ENCODE peak calls at places on chromosomes 12 and 14, in eight cellular contexts. One of them, this sample, is unnamed.

GRCh38 chr12:50257226-50258166 is 25.8 kb downstream of the LIMA1 start:
- DNase-seq in AG04450: no peak
- DNase-seq in left ventricle myocardium inferior: no peak
- DNase-seq in HFFc6: peak; percentile 51
- DNase-seq in WTC11: no peak
- DNase-seq in right atrium auricular region: no peak
- DNase-seq in fibroblast of pulmonary artery: peak; percentile 66
- DNase-seq in endothelial cell: no peak
- DNase-seq in this sample: no peak

GRCh38 chr14:28375295-28375694 is 391.3 kb upstream of the FOXG1 start:
- DNase-seq in AG04450: no peak
- DNase-seq in left ventricle myocardium inferior: no peak
- DNase-seq in HFFc6: no peak
- DNase-seq in WTC11: peak; percentile 51
- DNase-seq in right atrium auricular region: no peak
- DNase-seq in fibroblast of pulmonary artery: peak; percentile 69
- DNase-seq in endothelial cell: peak; percentile 36
- DNase-seq in this sample: peak; percentile 32

GRCh38 chr14:55976619-55977018 is 141.6 kb upstream of the PELI2 start:
- DNase-seq in AG04450: no peak
- DNase-seq in left ventricle myocardium inferior: no peak
- DNase-seq in HFFc6: no peak
- DNase-seq in WTC11: no peak
- DNase-seq in right atrium auricular region: no peak
- DNase-seq in fibroblast of pulmonary artery: peak; percentile 52
- DNase-seq in endothelial cell: no peak
- DNase-seq in this sample: no peak

GRCh38 chr12:108009442-108009841 is 119.6 kb upstream of the WSCD2 start:
- DNase-seq in AG04450: no peak
- DNase-seq in left ventricle myocardium inferior: no peak
- DNase-seq in HFFc6: no peak
- DNase-seq in WTC11: no peak
- DNase-seq in right atrium auricular region: no peak
- DNase-seq in fibroblast of pulmonary artery: no peak
- DNase-seq in endothelial cell: no peak
- DNase-seq in this sample: no peak

GRCh38 chr14:100915582-100915981 is 12.1 kb upstream of the RTL1 start:
- DNase-seq in AG04450: no peak
- DNase-seq in left ventricle myocardium inferior: no peak
- DNase-seq in HFFc6: no peak
- DNase-seq in WTC11: no peak
- DNase-seq in right atrium auricular region: no peak
- DNase-seq in fibroblast of pulmonary artery: no peak
- DNase-seq in endothelial cell: no peak
- DNase-seq in this sample: no peak

GRCh38 chr14:24298892-24299254 is 707 bp downstream of the DHRS1 start:
- DNase-seq in AG04450: peak; percentile 23
- DNase-seq in left ventricle myocardium inferior: no peak
- DNase-seq in HFFc6: peak; percentile 96
- DNase-seq in WTC11: no peak
- DNase-seq in right atrium auricular region: no peak
- DNase-seq in fibroblast of pulmonary artery: peak; percentile 39
- DNase-seq in endothelial cell: no peak
- DNase-seq in this sample: no peak

GRCh38 chr12:89880695-89881350 is 172.2 kb upstream of the ATP2B1 start:
- DNase-seq in AG04450: no peak
- DNase-seq in left ventricle myocardium inferior: no peak
- DNase-seq in HFFc6: no peak
- DNase-seq in WTC11: no peak
- DNase-seq in right atrium auricular region: no peak
- DNase-seq in fibroblast of pulmonary artery: no peak
- DNase-seq in endothelial cell: no peak
- DNase-seq in this sample: no peak

GRCh38 chr12:80707830-80708534 is 548 bp downstream of the MYF6 start:
- DNase-seq in AG04450: no peak
- DNase-seq in left ventricle myocardium inferior: no peak
- DNase-seq in HFFc6: no peak
- DNase-seq in WTC11: peak; percentile 68
- DNase-seq in right atrium auricular region: no peak
- DNase-seq in fibroblast of pulmonary artery: no peak
- DNase-seq in endothelial cell: peak; percentile 49
- DNase-seq in this sample: peak; percentile 27

GRCh38 chr14:65290830-65291229 is 121.7 kb upstream of the FUT8 start:
- DNase-seq in AG04450: no peak
- DNase-seq in left ventricle myocardium inferior: no peak
- DNase-seq in HFFc6: peak; percentile 80
- DNase-seq in WTC11: no peak
- DNase-seq in right atrium auricular region: no peak
- DNase-seq in fibroblast of pulmonary artery: peak; percentile 93
- DNase-seq in endothelial cell: no peak
- DNase-seq in this sample: no peak

GRCh38 chr12:54258286-54258685 is 21.6 kb downstream of the CBX5 start:
- DNase-seq in AG04450: no peak
- DNase-seq in left ventricle myocardium inferior: no peak
- DNase-seq in HFFc6: peak; percentile 36
- DNase-seq in WTC11: no peak
- DNase-seq in right atrium auricular region: no peak
- DNase-seq in fibroblast of pulmonary artery: peak; percentile 37
- DNase-seq in endothelial cell: no peak
- DNase-seq in this sample: no peak

GRCh38 chr12:26732010-26732908 is 100.7 kb downstream of the ITPR2 start:
- DNase-seq in AG04450: no peak
- DNase-seq in left ventricle myocardium inferior: no peak
- DNase-seq in HFFc6: no peak
- DNase-seq in WTC11: no peak
- DNase-seq in right atrium auricular region: no peak
- DNase-seq in fibroblast of pulmonary artery: no peak
- DNase-seq in endothelial cell: no peak
- DNase-seq in this sample: no peak

GRCh38 chr12:29463198-29463597 is 34.3 kb downstream of the OVCH1 start:
- DNase-seq in AG04450: no peak
- DNase-seq in left ventricle myocardium inferior: no peak
- DNase-seq in HFFc6: no peak
- DNase-seq in WTC11: no peak
- DNase-seq in right atrium auricular region: no peak
- DNase-seq in fibroblast of pulmonary artery: no peak
- DNase-seq in endothelial cell: no peak
- DNase-seq in this sample: no peak

GRCh38 chr12:104345234-104346066 is 41.9 kb downstream of the EID3 start:
- DNase-seq in AG04450: no peak
- DNase-seq in left ventricle myocardium inferior: no peak
- DNase-seq in HFFc6: no peak
- DNase-seq in WTC11: no peak
- DNase-seq in right atrium auricular region: no peak
- DNase-seq in fibroblast of pulmonary artery: no peak
- DNase-seq in endothelial cell: no peak
- DNase-seq in this sample: no peak

GRCh38 chr12:79439179-79439825 is 251.5 kb downstream of the PAWR start:
- DNase-seq in AG04450: no peak
- DNase-seq in left ventricle myocardium inferior: no peak
- DNase-seq in HFFc6: no peak
- DNase-seq in WTC11: no peak
- DNase-seq in right atrium auricular region: no peak
- DNase-seq in fibroblast of pulmonary artery: no peak
- DNase-seq in endothelial cell: no peak
- DNase-seq in this sample: no peak

GRCh38 chr14:79057333-79057732 is 887.2 kb downstream of the NRXN3 start:
- DNase-seq in AG04450: no peak
- DNase-seq in left ventricle myocardium inferior: no peak
- DNase-seq in HFFc6: no peak
- DNase-seq in WTC11: no peak
- DNase-seq in right atrium auricular region: no peak
- DNase-seq in fibroblast of pulmonary artery: no peak
- DNase-seq in endothelial cell: no peak
- DNase-seq in this sample: no peak

GRCh38 chr14:69992564-69992963 is 113.3 kb downstream of the SMOC1 start:
- DNase-seq in AG04450: no peak
- DNase-seq in left ventricle myocardium inferior: no peak
- DNase-seq in HFFc6: no peak
- DNase-seq in WTC11: no peak
- DNase-seq in right atrium auricular region: peak; percentile 72
- DNase-seq in fibroblast of pulmonary artery: no peak
- DNase-seq in endothelial cell: no peak
- DNase-seq in this sample: no peak

GRCh38 chr12:63764481-63764880 is 15.2 kb upstream of the RXYLT1 start:
- DNase-seq in AG04450: no peak
- DNase-seq in left ventricle myocardium inferior: no peak
- DNase-seq in HFFc6: no peak
- DNase-seq in WTC11: no peak
- DNase-seq in right atrium auricular region: no peak
- DNase-seq in fibroblast of pulmonary artery: no peak
- DNase-seq in endothelial cell: no peak
- DNase-seq in this sample: peak; percentile 47

GRCh38 chr12:63770375-63770774 is 9.3 kb upstream of the RXYLT1 start:
- DNase-seq in AG04450: no peak
- DNase-seq in left ventricle myocardium inferior: no peak
- DNase-seq in HFFc6: no peak
- DNase-seq in WTC11: no peak
- DNase-seq in right atrium auricular region: no peak
- DNase-seq in fibroblast of pulmonary artery: no peak
- DNase-seq in endothelial cell: no peak
- DNase-seq in this sample: no peak

GRCh38 chr12:63766498-63766897 is 13.2 kb upstream of the RXYLT1 start:
- DNase-seq in AG04450: no peak
- DNase-seq in left ventricle myocardium inferior: no peak
- DNase-seq in HFFc6: no peak
- DNase-seq in WTC11: no peak
- DNase-seq in right atrium auricular region: no peak
- DNase-seq in fibroblast of pulmonary artery: no peak
- DNase-seq in endothelial cell: no peak
- DNase-seq in this sample: no peak
- TF ChIP-seq CTCF in AG04450: no peak
- TF ChIP-seq CTCF in left ventricle myocardium inferior: peak; percentile 42
- TF ChIP-seq CTCF in HFFc6: peak; percentile 61
- TF ChIP-seq CTCF in WTC11: no peak
- TF ChIP-seq CTCF in right atrium auricular region: no peak
- TF ChIP-seq CTCF in fibroblast of pulmonary artery: peak; percentile 9
- TF ChIP-seq CTCF in endothelial cell: peak; percentile 21
- TF ChIP-seq CTCF in this sample: no peak

GRCh38 chr12:68406134-68406576 is 74.0 kb upstream of the MDM1 start:
- DNase-seq in AG04450: peak; percentile 65
- DNase-seq in left ventricle myocardium inferior: peak; percentile 94
- DNase-seq in HFFc6: peak; percentile 42
- DNase-seq in WTC11: peak; percentile 18
- DNase-seq in right atrium auricular region: peak; percentile 97
- DNase-seq in fibroblast of pulmonary artery: peak; percentile 99
- DNase-seq in endothelial cell: peak; percentile 32
- DNase-seq in this sample: no peak
- TF ChIP-seq CTCF in AG04450: peak; percentile 62
- TF ChIP-seq CTCF in left ventricle myocardium inferior: peak; percentile 64
- TF ChIP-seq CTCF in HFFc6: peak; percentile 56
- TF ChIP-seq CTCF in WTC11: no peak
- TF ChIP-seq CTCF in right atrium auricular region: no peak
- TF ChIP-seq CTCF in fibroblast of pulmonary artery: peak; percentile 73
- TF ChIP-seq CTCF in endothelial cell: peak; percentile 28
- TF ChIP-seq CTCF in this sample: no peak

GRCh38 chr14:99201351-99202073 is 70.5 kb downstream of the BCL11B start:
- DNase-seq in AG04450: no peak
- DNase-seq in left ventricle myocardium inferior: no peak
- DNase-seq in HFFc6: no peak
- DNase-seq in WTC11: no peak
- DNase-seq in right atrium auricular region: no peak
- DNase-seq in fibroblast of pulmonary artery: no peak
- DNase-seq in endothelial cell: no peak
- DNase-seq in this sample: no peak
- TF ChIP-seq CTCF in AG04450: no peak
- TF ChIP-seq CTCF in left ventricle myocardium inferior: no peak
- TF ChIP-seq CTCF in HFFc6: no peak
- TF ChIP-seq CTCF in WTC11: no peak
- TF ChIP-seq CTCF in right atrium auricular region: no peak
- TF ChIP-seq CTCF in fibroblast of pulmonary artery: no peak
- TF ChIP-seq CTCF in endothelial cell: no peak
- TF ChIP-seq CTCF in this sample: no peak

DNA sequence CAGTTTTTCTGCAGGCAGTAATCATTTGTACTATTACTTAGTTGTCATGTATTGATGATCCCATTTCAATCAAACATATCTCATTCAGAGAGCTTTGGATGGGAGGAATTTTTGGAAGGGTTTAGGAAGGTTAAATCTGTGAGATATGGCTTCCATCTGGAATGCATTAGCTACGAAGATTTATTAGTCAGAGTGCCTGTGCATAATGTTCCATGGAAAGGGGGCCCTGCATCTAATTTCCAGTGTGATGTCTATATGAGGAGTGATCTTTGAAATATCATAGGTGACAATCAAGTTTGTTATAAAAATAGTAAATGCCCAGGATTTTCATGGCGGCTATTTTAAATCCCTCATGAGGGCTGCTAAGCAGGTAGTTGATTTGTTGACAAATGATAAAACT is 494.9 kb downstream of the EGLN3 start:
- DNase-seq in AG04450: no peak
- DNase-seq in left ventricle myocardium inferior: no peak
- DNase-seq in HFFc6: no peak
- DNase-seq in WTC11: no peak
- DNase-seq in right atrium auricular region: no peak
- DNase-seq in fibroblast of pulmonary artery: no peak
- DNase-seq in endothelial cell: no peak
- DNase-seq in this sample: no peak
- TF ChIP-seq CTCF in AG04450: no peak
- TF ChIP-seq CTCF in left ventricle myocardium inferior: no peak
- TF ChIP-seq CTCF in HFFc6: no peak
- TF ChIP-seq CTCF in WTC11: no peak
- TF ChIP-seq CTCF in right atrium auricular region: no peak
- TF ChIP-seq CTCF in fibroblast of pulmonary artery: no peak
- TF ChIP-seq CTCF in endothelial cell: no peak
- TF ChIP-seq CTCF in this sample: no peak

DNA sequence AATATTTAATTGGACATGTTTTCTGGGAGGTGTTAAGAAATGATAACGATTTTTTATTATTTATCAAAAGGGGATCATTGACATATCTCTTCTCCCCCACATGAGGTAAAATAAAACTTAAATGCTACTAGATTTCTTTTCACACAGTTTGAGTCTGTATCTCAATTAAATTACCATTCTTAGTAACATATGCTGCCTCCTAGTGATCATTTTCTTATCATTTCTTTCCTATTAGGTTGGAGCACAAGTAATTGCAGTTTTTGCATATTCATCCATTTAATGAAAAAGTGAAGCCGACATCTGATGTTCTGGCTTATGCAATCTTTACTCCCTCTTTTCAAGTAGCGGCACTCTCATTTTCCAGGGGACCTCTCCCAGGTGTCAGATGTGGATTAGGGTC is 24.9 kb downstream of the PUS7L start:
- DNase-seq in AG04450: no peak
- DNase-seq in left ventricle myocardium inferior: no peak
- DNase-seq in HFFc6: no peak
- DNase-seq in WTC11: no peak
- DNase-seq in right atrium auricular region: no peak
- DNase-seq in fibroblast of pulmonary artery: no peak
- DNase-seq in endothelial cell: no peak
- DNase-seq in this sample: no peak
- TF ChIP-seq CTCF in AG04450: peak; percentile 8
- TF ChIP-seq CTCF in left ventricle myocardium inferior: no peak
- TF ChIP-seq CTCF in HFFc6: peak; percentile 50
- TF ChIP-seq CTCF in WTC11: no peak
- TF ChIP-seq CTCF in right atrium auricular region: no peak
- TF ChIP-seq CTCF in fibroblast of pulmonary artery: no peak
- TF ChIP-seq CTCF in endothelial cell: no peak
- TF ChIP-seq CTCF in this sample: no peak

This sample was measured in nephron progenitor cell.